ENCODE peak calls at places on chromosome 17, in eight cellular contexts. V, L, C, E, I, G, U and Y are unnamed samples.

GRCh38 chr17:71942626-71943025 is 178.2 kb upstream of the SOX9 start:
- DNase-seq in V (no peak), I (no peak), C (no peak), G (no peak), E (no peak), L (no peak), U (no peak), Y (no peak)

GRCh38 chr17:51164911-51165679 is 1.1 kb upstream of the NME2 start:
- DNase-seq in E (no peak), C (peak; percentile 52), V (no peak), L (no peak), I (no peak), G (no peak), U (no peak), Y (no peak)

GRCh38 chr17:8742274-8742673 is 2.4 kb downstream of the CCDC42 start:
- DNase-seq in I (no peak), E (no peak), L (no peak), U (no peak), C (no peak), V (no peak), G (no peak), Y (no peak)

GRCh38 chr17:49521088-49521450 is 26.0 kb downstream of the NGFR start:
- DNase-seq in I (no peak), G (no peak), L (no peak), C (no peak), E (no peak), V (no peak), U (no peak), Y (no peak)

GRCh38 chr17:50519141-50519834 is 11.0 kb downstream of the MYCBPAP start:
- DNase-seq in I (no peak), U (no peak), G (peak; percentile 100), E (peak; percentile 98), V (no peak), L (no peak), C (no peak), Y (no peak)

GRCh38 chr17:36001862-36002603 is 680 bp upstream of the CCL15 start:
- DNase-seq in C (no peak), U (no peak), G (no peak), L (no peak), I (peak; percentile 10), E (no peak), V (no peak), Y (no peak)

GRCh38 chr17:34974179-34974578 is 6.1 kb upstream of the LIG3 start:
- DNase-seq in E (no peak), G (no peak), U (no peak), V (no peak), I (no peak), L (no peak), C (no peak), Y (no peak)

GRCh38 chr17:19000531-19001011 is 4.0 kb downstream of the FAM83G start:
- DNase-seq in L (no peak), G (peak; percentile 79), I (no peak), V (no peak), U (no peak), C (no peak), E (peak; percentile 82), Y (no peak)

GRCh38 chr17:29379084-29379811 is 10.9 kb upstream of the TAOK1 start:
- DNase-seq in I (no peak), E (peak; percentile 39), U (no peak), C (no peak), L (no peak), V (no peak), G (no peak), Y (no peak)

GRCh38 chr17:74862108-74862901 is 2.6 kb upstream of the GRIN2C start:
- DNase-seq in C (peak; percentile 60), G (no peak), U (peak; percentile 48), V (peak; percentile 74), L (no peak), E (no peak), I (peak; percentile 78), Y (peak; percentile 7)

GRCh38 chr17:62703776-62704380 is 76.4 kb downstream of the MRC2 start:
- DNase-seq in U (no peak), G (no peak), L (no peak), C (peak; percentile 79), V (peak; percentile 84), I (peak; percentile 89), E (peak; percentile 69), Y (no peak)

GRCh38 chr17:38916771-38917170 is 8.6 kb upstream of the LASP1NB start:
- DNase-seq in L (no peak), U (no peak), V (no peak), C (no peak), G (no peak), E (no peak), I (peak; percentile 13), Y (no peak)

GRCh38 chr17:40352779-40353394 is 11.7 kb downstream of the GJD3 start:
- DNase-seq in C (no peak), V (no peak), L (no peak), U (no peak), G (no peak), E (no peak), I (no peak), Y (no peak)

GRCh38 chr17:41679740-41680425 is 8.8 kb upstream of the EIF1 start:
- DNase-seq in L (no peak), I (no peak), G (no peak), V (no peak), E (no peak), C (no peak), U (no peak), Y (no peak)

GRCh38 chr17:78637146-78637545 is 60.0 kb upstream of the DNAH17 start:
- DNase-seq in L (no peak), U (no peak), E (no peak), V (no peak), C (no peak), I (no peak), G (no peak), Y (no peak)

GRCh38 chr17:13288248-13288647 is 270.4 kb upstream of the ELAC2 start:
- DNase-seq in E (no peak), C (no peak), U (no peak), I (no peak), L (no peak), V (no peak), G (no peak), Y (no peak)

GRCh38 chr17:50344712-50345380 is 1.1 kb upstream of the XYLT2 start:
- DNase-seq in V (no peak), L (no peak), I (no peak), C (no peak), E (no peak), G (no peak), U (no peak), Y (no peak)

GRCh38 chr17:72587773-72588511 is 467.1 kb downstream of the SOX9 start:
- DNase-seq in C (no peak), I (peak; percentile 31), U (no peak), V (no peak), E (peak; percentile 65), G (no peak), L (no peak), Y (no peak)

GRCh38 chr17:74922694-74923537 is at the start of gene USH1G:
- DNase-seq in U (no peak), I (no peak), V (peak; percentile 60), G (no peak), L (no peak), E (no peak), C (no peak), Y (no peak)

GRCh38 chr17:2186937-2187336 is 116.6 kb downstream of the SMG6 start:
- DNase-seq in L (no peak), V (no peak), I (no peak), C (no peak), U (no peak), G (no peak), E (no peak), Y (no peak)

GRCh38 chr17:27266228-27266627 is 27.7 kb upstream of the WSB1 start:
- DNase-seq in U (no peak), I (no peak), E (no peak), L (no peak), G (no peak), V (no peak), C (no peak), Y (no peak)

GRCh38 chr17:8332688-8333087 is 7.0 kb upstream of the ODF4 start:
- DNase-seq in C (peak; percentile 67), L (peak; percentile 50), E (no peak), U (no peak), I (no peak), V (no peak), G (no peak), Y (no peak)

GRCh38 chr17:67157732-67158639 is 87.0 kb downstream of the HELZ start:
- DNase-seq in E (no peak), L (no peak), U (no peak), I (no peak), G (no peak), C (no peak), V (peak; percentile 17), Y (no peak)
- TF ChIP-seq CTCF in E (peak; percentile 46), L (no peak), U (no peak), I (no peak), G (peak; percentile 17), C (peak; percentile 42), V (peak; percentile 21), Y (peak; percentile 11)

DNA sequence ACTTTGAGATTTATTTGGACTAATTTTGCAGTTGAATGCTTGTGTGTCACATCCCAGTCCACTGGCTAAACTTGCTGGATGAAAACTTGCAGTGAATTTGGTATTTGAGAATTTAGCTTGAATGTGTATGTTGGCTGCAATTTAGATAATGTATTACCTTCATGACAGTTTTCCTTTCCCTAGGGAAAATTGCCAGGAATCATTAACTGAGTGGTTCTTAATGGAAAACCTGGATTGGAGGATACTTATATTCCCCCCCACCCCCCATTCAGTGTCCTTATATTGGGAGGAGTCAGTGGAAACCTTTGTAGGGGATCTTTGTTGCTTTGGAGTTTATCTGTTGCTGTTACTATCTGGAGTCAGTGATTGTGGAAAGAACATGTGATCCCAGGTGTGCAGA is 67.6 kb downstream of the KPNA2 start:
- DNase-seq in I (no peak), U (no peak), L (no peak), V (no peak), C (no peak), E (peak; percentile 4), G (no peak), Y (no peak)
- TF ChIP-seq CTCF in I (no peak), U (no peak), L (no peak), V (no peak), C (no peak), E (no peak), G (no peak), Y (no peak)

GRCh38 chr17:47733414-47734288 is 615 bp downstream of the TBX21 start:
- DNase-seq in U (peak; percentile 17), C (no peak), G (no peak), L (no peak), V (no peak), E (no peak), I (no peak), Y (no peak)
- TF ChIP-seq CTCF in U (no peak), C (no peak), G (no peak), L (no peak), V (no peak), E (no peak), I (no peak), Y (no peak)

GRCh38 chr17:30433514-30433913 is 43.7 kb upstream of the GOSR1 start:
- DNase-seq in U (no peak), G (peak; percentile 1), L (no peak), C (no peak), V (no peak), I (no peak), E (peak; percentile 85), Y (peak; percentile 38)

DNA sequence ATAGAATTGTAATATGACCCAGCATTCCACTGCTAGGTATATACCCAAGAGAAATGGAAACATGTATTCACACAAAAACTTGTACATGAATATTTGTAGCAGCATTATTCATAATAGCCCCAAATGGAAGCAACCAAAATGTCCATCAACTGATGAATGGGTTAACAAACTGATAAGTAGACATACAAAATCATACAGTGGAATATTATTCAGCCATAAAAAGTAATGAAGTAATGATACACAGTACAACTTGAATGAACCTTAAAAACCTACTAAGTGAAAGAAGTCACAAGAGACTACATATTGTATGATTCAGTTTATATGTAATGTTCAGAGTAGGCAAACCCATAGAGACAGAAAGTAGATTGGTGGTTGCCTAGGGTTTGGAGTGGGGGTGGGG is 40.5 kb upstream of the GOSR1 start:
- DNase-seq in U (no peak), G (no peak), E (no peak), I (no peak), L (no peak), V (no peak), C (no peak), Y (no peak)
- TF ChIP-seq CTCF in U (no peak), G (no peak), E (no peak), I (no peak), L (no peak), V (no peak), C (no peak), Y (no peak)